ENCODE peak calls at places on chromosome 3, in six cellular contexts. One of them, this sample, is unnamed.
A peak's percentile ranks its signal among the peaks of the same experiment; 100 is the strongest.

GRCh38 chr3:129558772-129559564 is 16.0 kb downstream of the H1-8 start:
- DNase-seq in mesenchymal stem cell: peak; percentile 87
- DNase-seq in amniotic stem cell: no peak
- DNase-seq in NCI-H1694: no peak
- DNase-seq in stimulated activated CD8-positive, alpha-beta memory T cell treated with anti-CD3 and anti-CD28 coated beads, Interleukin-15, amount 100 ng/mL, for 24 hours: no peak
- DNase-seq in NAMALWA: peak; percentile 63
- DNase-seq in this sample: peak; percentile 34

GRCh38 chr3:42394579-42395288 is 15.7 kb downstream of the LYZL4 start:
- DNase-seq in mesenchymal stem cell: no peak
- DNase-seq in amniotic stem cell: no peak
- DNase-seq in NCI-H1694: no peak
- DNase-seq in stimulated activated CD8-positive, alpha-beta memory T cell treated with anti-CD3 and anti-CD28 coated beads, Interleukin-15, amount 100 ng/mL, for 24 hours: no peak
- DNase-seq in NAMALWA: no peak
- DNase-seq in this sample: no peak

GRCh38 chr3:113697192-113698090 is 999 bp upstream of the USF3 start:
- DNase-seq in mesenchymal stem cell: peak; percentile 55
- DNase-seq in amniotic stem cell: peak; percentile 4
- DNase-seq in NCI-H1694: peak; percentile 8
- DNase-seq in stimulated activated CD8-positive, alpha-beta memory T cell treated with anti-CD3 and anti-CD28 coated beads, Interleukin-15, amount 100 ng/mL, for 24 hours: no peak
- DNase-seq in NAMALWA: peak; percentile 51
- DNase-seq in this sample: no peak

GRCh38 chr3:44179251-44179650 is 62.4 kb upstream of the TOPAZ1 start:
- DNase-seq in mesenchymal stem cell: no peak
- DNase-seq in amniotic stem cell: no peak
- DNase-seq in NCI-H1694: no peak
- DNase-seq in stimulated activated CD8-positive, alpha-beta memory T cell treated with anti-CD3 and anti-CD28 coated beads, Interleukin-15, amount 100 ng/mL, for 24 hours: no peak
- DNase-seq in NAMALWA: no peak
- DNase-seq in this sample: no peak

GRCh38 chr3:126468028-126468891 is 7.4 kb downstream of the ZXDC start:
- DNase-seq in mesenchymal stem cell: peak; percentile 26
- DNase-seq in amniotic stem cell: no peak
- DNase-seq in NCI-H1694: no peak
- DNase-seq in stimulated activated CD8-positive, alpha-beta memory T cell treated with anti-CD3 and anti-CD28 coated beads, Interleukin-15, amount 100 ng/mL, for 24 hours: no peak
- DNase-seq in NAMALWA: no peak
- DNase-seq in this sample: no peak

GRCh38 chr3:29456901-29457300 is 176.0 kb downstream of the RBMS3 start:
- DNase-seq in mesenchymal stem cell: no peak
- DNase-seq in amniotic stem cell: no peak
- DNase-seq in NCI-H1694: no peak
- DNase-seq in stimulated activated CD8-positive, alpha-beta memory T cell treated with anti-CD3 and anti-CD28 coated beads, Interleukin-15, amount 100 ng/mL, for 24 hours: no peak
- DNase-seq in NAMALWA: no peak
- DNase-seq in this sample: no peak

GRCh38 chr3:160060409-160061027 is 71.9 kb downstream of the IL12A start:
- DNase-seq in mesenchymal stem cell: no peak
- DNase-seq in amniotic stem cell: no peak
- DNase-seq in NCI-H1694: no peak
- DNase-seq in stimulated activated CD8-positive, alpha-beta memory T cell treated with anti-CD3 and anti-CD28 coated beads, Interleukin-15, amount 100 ng/mL, for 24 hours: no peak
- DNase-seq in NAMALWA: no peak
- DNase-seq in this sample: no peak

GRCh38 chr3:190404715-190405114 is 16.8 kb downstream of the CLDN16 start:
- DNase-seq in mesenchymal stem cell: no peak
- DNase-seq in amniotic stem cell: no peak
- DNase-seq in NCI-H1694: no peak
- DNase-seq in stimulated activated CD8-positive, alpha-beta memory T cell treated with anti-CD3 and anti-CD28 coated beads, Interleukin-15, amount 100 ng/mL, for 24 hours: no peak
- DNase-seq in NAMALWA: no peak
- DNase-seq in this sample: no peak

This sample was measured in AG04449.